ENCODE peak calls at places on chromosomes 2 and 18, in seven cellular contexts. G is NCI-H460; U is GM12865; M is epithelial cell of esophagus; Q is brain pericyte; W is stimulated activated CD4-positive, alpha-beta T cell treated with anti-CD3 and anti-CD28 coated beads, Interleukin-2, amount 100 ng/mL, for 48 hours; R is nucleus accumbens. C is an unnamed sample.

GRCh38 chr2:44016282-44016681 is 20.5 kb upstream of the LRPPRC start:
- DNase-seq in M (peak; percentile 65), G (peak; percentile 61), Q (no peak), R (no peak), U (peak; percentile 51), W (peak; percentile 35), C (peak; percentile 71)

GRCh38 chr2:165281387-165281786 is 42.2 kb downstream of the SCN2A start:
- DNase-seq in U (no peak), R (no peak), M (peak; percentile 68), G (no peak), W (no peak), Q (no peak), C (no peak)

GRCh38 chr2:240565267-240566202 is 2.7 kb upstream of the RNPEPL1 start:
- DNase-seq in G (peak; percentile 87), Q (no peak), R (no peak), M (peak; percentile 73), U (peak; percentile 94), W (peak; percentile 77), C (peak; percentile 90)

GRCh38 chr2:85221291-85221690 is 88.1 kb downstream of the TCF7L1 start:
- DNase-seq in W (no peak), M (no peak), U (no peak), G (no peak), Q (no peak), R (no peak), C (no peak)

GRCh38 chr18:42029100-42029499 is 74.1 kb downstream of the PIK3C3 start:
- DNase-seq in U (no peak), Q (no peak), G (no peak), W (no peak), R (no peak), M (no peak), C (no peak)

GRCh38 chr2:228938629-228939028 is 332.5 kb downstream of the PID1 start:
- DNase-seq in Q (no peak), G (no peak), W (no peak), M (no peak), R (no peak), U (no peak), C (no peak)

GRCh38 chr2:182713611-182714010 is 2.4 kb upstream of the DNAJC10 start:
- DNase-seq in M (no peak), U (no peak), G (no peak), W (no peak), R (no peak), Q (no peak), C (peak; percentile 11)

GRCh38 chr2:218516614-218517013 is 51.5 kb downstream of the USP37 start:
- DNase-seq in M (peak; percentile 46), U (peak; percentile 54), Q (no peak), W (no peak), G (peak; percentile 34), R (no peak), C (peak; percentile 6)

GRCh38 chr18:76378526-76379215 is 116.4 kb downstream of the ZNF516 start:
- DNase-seq in M (no peak), G (no peak), R (no peak), W (no peak), U (no peak), Q (no peak), C (no peak)

GRCh38 chr2:204625135-204625534 is 79.9 kb downstream of the PARD3B start:
- DNase-seq in U (peak; percentile 1), W (no peak), R (peak; percentile 18), G (peak; percentile 20), M (peak; percentile 52), Q (no peak), C (no peak)

GRCh38 chr18:36757081-36757480 is 71.7 kb downstream of the TPGS2 start:
- DNase-seq in W (no peak), M (peak; percentile 73), Q (no peak), U (peak; percentile 31), R (no peak), G (peak; percentile 56), C (peak; percentile 41)

GRCh38 chr2:15760232-15760890 is 168.7 kb downstream of the DDX1 start:
- DNase-seq in W (no peak), U (no peak), G (no peak), R (no peak), Q (no peak), M (no peak), C (no peak)

GRCh38 chr2:71602581-71602980 is 149.2 kb downstream of the DYSF start:
- DNase-seq in Q (no peak), R (no peak), M (no peak), G (no peak), U (no peak), W (no peak), C (no peak)

GRCh38 chr2:30300456-30301221 is 69.3 kb downstream of the LBH start:
- DNase-seq in Q (no peak), W (no peak), G (no peak), U (no peak), M (no peak), R (no peak), C (no peak)

GRCh38 chr18:8984131-8984670 is 118.3 kb upstream of the NDUFV2 start:
- DNase-seq in R (no peak), G (no peak), Q (no peak), M (peak; percentile 59), W (no peak), U (no peak), C (no peak)

GRCh38 chr2:43078781-43079755 is 147.3 kb downstream of the ZFP36L2 start:
- DNase-seq in G (no peak), Q (no peak), R (no peak), W (no peak), U (no peak), M (no peak), C (no peak)

GRCh38 chr2:38076710-38077430 is 919 bp upstream of the CYP1B1 start:
- DNase-seq in R (no peak), M (peak; percentile 86), U (peak; percentile 90), G (peak; percentile 91), Q (no peak), W (peak; percentile 75), C (peak; percentile 46)

GRCh38 chr18:4125246-4125938 is 329.7 kb downstream of the DLGAP1 start:
- DNase-seq in W (no peak), M (no peak), U (no peak), Q (no peak), R (no peak), G (no peak), C (peak; percentile 59)

GRCh38 chr2:27135471-27135955 is 1.1 kb upstream of the PREB start:
- DNase-seq in Q (no peak), U (no peak), R (no peak), G (no peak), W (no peak), M (no peak), C (no peak)

GRCh38 chr2:159290289-159290907 is 3.9 kb upstream of the WDSUB1 start:
- DNase-seq in M (peak; percentile 93), U (peak; percentile 60), R (no peak), G (peak; percentile 77), W (no peak), Q (peak; percentile 55), C (peak; percentile 79)

C was measured in RPMI8226.